ENCODE peak calls at places on chromosomes 16 and 17, in five cellular contexts. One of them, this sample, is unnamed.
A peak's percentile ranks its signal among the peaks of the same experiment; 100 is the strongest.

GRCh38 chr17:36878216-36878615 is 59.1 kb upstream of the LHX1 start:
- DNase-seq in A549: no peak
- DNase-seq in GM12878: no peak
- DNase-seq in endothelial cell of umbilical vein: no peak
- DNase-seq in HepG2: no peak
- DNase-seq in this sample: no peak

GRCh38 chr17:65222216-65222738 is 85.1 kb downstream of the RGS9 start:
- DNase-seq in endothelial cell of umbilical vein: no peak
- DNase-seq in HepG2: no peak
- DNase-seq in GM12878: no peak
- DNase-seq in A549: no peak
- DNase-seq in this sample: no peak

GRCh38 chr16:51762081-51762995 is 611.3 kb upstream of the SALL1 start:
- DNase-seq in HepG2: peak; percentile 52
- DNase-seq in GM12878: no peak
- DNase-seq in A549: peak; percentile 70
- DNase-seq in endothelial cell of umbilical vein: peak; percentile 36
- DNase-seq in this sample: peak; percentile 72

GRCh38 chr17:55416470-55417052 is 5.1 kb downstream of the MMD start:
- DNase-seq in A549: no peak
- DNase-seq in GM12878: no peak
- DNase-seq in HepG2: no peak
- DNase-seq in endothelial cell of umbilical vein: no peak
- DNase-seq in this sample: peak; percentile 20

GRCh38 chr17:62704381-62704971 is 77.0 kb downstream of the MRC2 start:
- DNase-seq in HepG2: no peak
- DNase-seq in A549: peak; percentile 57
- DNase-seq in endothelial cell of umbilical vein: peak; percentile 12
- DNase-seq in GM12878: no peak
- DNase-seq in this sample: peak; percentile 59

GRCh38 chr17:13601317-13601775 is 383 bp downstream of the HS3ST3A1 start:
- DNase-seq in HepG2: no peak
- DNase-seq in A549: no peak
- DNase-seq in GM12878: no peak
- DNase-seq in endothelial cell of umbilical vein: no peak
- DNase-seq in this sample: peak; percentile 50

GRCh38 chr17:1752425-1752941 is 9.4 kb upstream of the SERPINF1 start:
- DNase-seq in endothelial cell of umbilical vein: no peak
- DNase-seq in HepG2: no peak
- DNase-seq in GM12878: no peak
- DNase-seq in A549: peak; percentile 68
- DNase-seq in this sample: peak; percentile 45

GRCh38 chr16:11156401-11156800 is 99.6 kb downstream of the SOCS1 start:
- DNase-seq in GM12878: no peak
- DNase-seq in HepG2: no peak
- DNase-seq in endothelial cell of umbilical vein: no peak
- DNase-seq in A549: no peak
- DNase-seq in this sample: no peak

GRCh38 chr17:48262982-48263586 is 155.5 kb downstream of the SNX11 start:
- DNase-seq in HepG2: no peak
- DNase-seq in endothelial cell of umbilical vein: peak; percentile 55
- DNase-seq in A549: peak; percentile 56
- DNase-seq in GM12878: no peak
- DNase-seq in this sample: peak; percentile 6

GRCh38 chr17:40566027-40566426 is 755 bp upstream of the CCR7 start:
- DNase-seq in A549: no peak
- DNase-seq in HepG2: no peak
- DNase-seq in endothelial cell of umbilical vein: no peak
- DNase-seq in GM12878: no peak
- DNase-seq in this sample: no peak

GRCh38 chr16:28930652-28931051 is 1.1 kb upstream of the CD19 start:
- DNase-seq in endothelial cell of umbilical vein: no peak
- DNase-seq in A549: no peak
- DNase-seq in HepG2: no peak
- DNase-seq in GM12878: peak; percentile 86
- DNase-seq in this sample: peak; percentile 94

GRCh38 chr17:82200743-82201497 is 11.7 kb downstream of the CCDC57 start:
- DNase-seq in endothelial cell of umbilical vein: no peak
- DNase-seq in GM12878: no peak
- DNase-seq in A549: no peak
- DNase-seq in HepG2: no peak
- DNase-seq in this sample: no peak

GRCh38 chr17:3965123-3965800 is 1.0 kb upstream of the ATP2A3 start:
- DNase-seq in A549: peak; percentile 83
- DNase-seq in endothelial cell of umbilical vein: no peak
- DNase-seq in HepG2: no peak
- DNase-seq in GM12878: peak; percentile 33
- DNase-seq in this sample: peak; percentile 92

GRCh38 chr17:64780096-64781012 is 118.2 kb upstream of the SMURF2 start:
- DNase-seq in GM12878: no peak
- DNase-seq in A549: peak; percentile 62
- DNase-seq in endothelial cell of umbilical vein: peak; percentile 49
- DNase-seq in HepG2: no peak
- DNase-seq in this sample: peak; percentile 20

GRCh38 chr16:27313422-27314160 is at the start of gene IL4R:
- DNase-seq in endothelial cell of umbilical vein: peak; percentile 59
- DNase-seq in HepG2: peak; percentile 94
- DNase-seq in GM12878: no peak
- DNase-seq in A549: peak; percentile 80
- DNase-seq in this sample: peak; percentile 73

GRCh38 chr16:49576941-49577340 is 203.3 kb downstream of the C16orf78 start:
- DNase-seq in endothelial cell of umbilical vein: no peak
- DNase-seq in A549: no peak
- DNase-seq in GM12878: no peak
- DNase-seq in HepG2: no peak
- DNase-seq in this sample: no peak

GRCh38 chr16:49578435-49579024 is 204.9 kb downstream of the C16orf78 start:
- DNase-seq in A549: no peak
- DNase-seq in HepG2: no peak
- DNase-seq in endothelial cell of umbilical vein: no peak
- DNase-seq in GM12878: no peak
- DNase-seq in this sample: no peak

GRCh38 chr16:49581630-49582298 is 208.2 kb downstream of the C16orf78 start:
- DNase-seq in A549: no peak
- DNase-seq in HepG2: no peak
- DNase-seq in endothelial cell of umbilical vein: no peak
- DNase-seq in GM12878: no peak
- DNase-seq in this sample: no peak

GRCh38 chr16:49585143-49585542 is 211.5 kb downstream of the C16orf78 start:
- DNase-seq in endothelial cell of umbilical vein: no peak
- DNase-seq in GM12878: no peak
- DNase-seq in HepG2: no peak
- DNase-seq in A549: no peak
- DNase-seq in this sample: no peak

GRCh38 chr16:49580751-49581303 is 207.2 kb downstream of the C16orf78 start:
- DNase-seq in GM12878: no peak
- DNase-seq in HepG2: no peak
- DNase-seq in A549: no peak
- DNase-seq in endothelial cell of umbilical vein: no peak
- DNase-seq in this sample: no peak
- TF ChIP-seq POLR2A in GM12878: no peak
- TF ChIP-seq POLR2A in HepG2: no peak
- TF ChIP-seq POLR2A in A549: no peak
- TF ChIP-seq POLR2A in endothelial cell of umbilical vein: no peak
- TF ChIP-seq POLR2A in this sample: no peak

DNA sequence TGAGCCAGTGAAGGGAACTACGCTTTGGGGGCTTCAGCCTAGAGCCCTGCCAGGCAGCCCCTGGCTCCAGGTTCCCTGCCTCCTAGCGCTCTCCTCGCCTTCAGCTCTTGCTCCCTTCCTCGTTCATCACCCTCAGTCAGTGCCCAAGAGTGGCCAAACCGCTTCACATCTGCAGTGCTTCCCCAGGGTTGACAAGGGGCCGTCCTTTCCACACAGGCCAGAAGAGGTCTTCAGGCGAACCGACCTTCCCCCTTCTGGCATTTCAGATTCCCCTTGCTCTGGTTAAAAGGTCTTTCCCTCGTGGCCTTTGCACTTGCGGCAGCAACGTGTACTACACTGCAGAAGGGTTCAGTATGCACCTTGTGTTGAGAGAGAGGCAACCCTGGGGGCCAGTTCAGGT is 4.1 kb downstream of the RASD1 start:
- DNase-seq in HepG2: no peak
- DNase-seq in A549: no peak
- DNase-seq in endothelial cell of umbilical vein: no peak
- DNase-seq in GM12878: no peak
- DNase-seq in this sample: no peak
- TF ChIP-seq MYC in HepG2: no peak
- TF ChIP-seq MYC in A549: no peak
- TF ChIP-seq MYC in endothelial cell of umbilical vein: no peak
- TF ChIP-seq MYC in GM12878: no peak
- TF ChIP-seq MYC in this sample: no peak

GRCh38 chr16:4564661-4565267 is 8.6 kb downstream of the C16orf96 start:
- DNase-seq in GM12878: no peak
- DNase-seq in A549: no peak
- DNase-seq in endothelial cell of umbilical vein: no peak
- DNase-seq in HepG2: no peak
- DNase-seq in this sample: no peak
- TF ChIP-seq MAX in GM12878: no peak
- TF ChIP-seq MAX in A549: no peak
- TF ChIP-seq MAX in endothelial cell of umbilical vein: no peak
- TF ChIP-seq MAX in HepG2: no peak
- TF ChIP-seq MAX in this sample: no peak

GRCh38 chr16:89166696-89167424 is 4.7 kb upstream of the CDH15 start:
- DNase-seq in A549: no peak
- DNase-seq in endothelial cell of umbilical vein: no peak
- DNase-seq in GM12878: no peak
- DNase-seq in HepG2: no peak
- DNase-seq in this sample: peak; percentile 40
- TF ChIP-seq POLR2A in A549: no peak
- TF ChIP-seq POLR2A in endothelial cell of umbilical vein: no peak
- TF ChIP-seq POLR2A in GM12878: no peak
- TF ChIP-seq POLR2A in HepG2: no peak
- TF ChIP-seq POLR2A in this sample: no peak

GRCh38 chr17:7932949-7933348 is 943 bp downstream of the CNTROB start:
- DNase-seq in A549: peak; percentile 71
- DNase-seq in endothelial cell of umbilical vein: peak; percentile 52
- DNase-seq in GM12878: no peak
- DNase-seq in HepG2: peak; percentile 21
- DNase-seq in this sample: peak; percentile 82
- TF ChIP-seq MYC in A549: no peak
- TF ChIP-seq MYC in endothelial cell of umbilical vein: no peak
- TF ChIP-seq MYC in GM12878: no peak
- TF ChIP-seq MYC in HepG2: no peak
- TF ChIP-seq MYC in this sample: no peak

This sample was measured in NB4.